ENCODE peak calls at places on chromosome 14, in six cellular contexts. P is PC-3, B is cardiac muscle cell, F is esophagus squamous epithelium, G is AG04450, M is stomach. W is an unnamed sample. For H3K27me3, the result is how much of the 10 kb centered on the place peaks cover.

GRCh38 chr14:84826349-84826748 is 703.6 kb upstream of the FLRT2 start:
- DNase-seq in P (peak), F (no peak), G (no peak), M (no peak), B (no peak), W (no peak)

GRCh38 chr14:77151918-77152588 is 10.5 kb upstream of the ZDHHC22 start:
- DNase-seq in B (peak), G (no peak), M (no peak), F (no peak), P (peak), W (no peak)

GRCh38 chr14:84797326-84797725 is 732.6 kb upstream of the FLRT2 start:
- DNase-seq in M (no peak), F (no peak), P (peak), B (no peak), G (no peak), W (no peak)

GRCh38 chr14:52998376-52999010 is 47.6 kb upstream of the FERMT2 start:
- DNase-seq in M (no peak), G (peak), P (peak), F (no peak), B (peak), W (no peak)

GRCh38 chr14:23406725-23407355 is 1.2 kb downstream of the MYH6 start:
- DNase-seq in M (no peak), G (no peak), B (no peak), P (no peak), F (no peak), W (no peak)

GRCh38 chr14:99986416-99986815 is 78.8 kb upstream of the EVL start:
- DNase-seq in G (no peak), P (no peak), M (no peak), B (no peak), F (no peak), W (no peak)

GRCh38 chr14:74510211-74510931 is 16.8 kb downstream of the ISCA2 start:
- DNase-seq in P (no peak), M (no peak), G (no peak), F (no peak), B (no peak), W (no peak)

GRCh38 chr14:54350196-54350595 is 46.6 kb upstream of the CDKN3 start:
- DNase-seq in P (no peak), F (no peak), M (no peak), B (peak), G (no peak), W (no peak)

GRCh38 chr14:22994762-22995275 is 12.5 kb upstream of the AJUBA start:
- DNase-seq in P (peak), F (no peak), G (no peak), M (no peak), B (peak), W (no peak)

GRCh38 chr14:76500480-76500879 is 124.5 kb downstream of the ESRRB start:
- DNase-seq in F (no peak), B (no peak), M (no peak), P (no peak), G (no peak), W (no peak)

GRCh38 chr14:74552623-74553022 is 59.1 kb downstream of the ISCA2 start:
- DNase-seq in M (peak), G (no peak), B (peak), P (no peak), F (no peak), W (no peak)

GRCh38 chr14:80954771-80955299 is 586 bp upstream of the TSHR start:
- DNase-seq in B (peak), F (no peak), M (peak), G (peak), P (peak), W (peak)

GRCh38 chr14:103091041-103091882 is 3.3 kb upstream of the EXOC3L4 start:
- DNase-seq in M (peak), G (no peak), P (peak), F (no peak), B (peak), W (no peak)

GRCh38 chr14:37508500-37508899 is 86.5 kb downstream of the FOXA1 start:
- DNase-seq in P (no peak), G (no peak), M (no peak), F (no peak), B (peak), W (no peak)

GRCh38 chr14:93081875-93082570 is 33.7 kb downstream of the ITPK1 start:
- DNase-seq in F (no peak), M (no peak), P (no peak), G (no peak), B (no peak), W (no peak)

GRCh38 chr14:78700236-78700635 is 530.1 kb downstream of the NRXN3 start:
- DNase-seq in F (no peak), P (peak), B (no peak), M (no peak), G (no peak), W (no peak)

GRCh38 chr14:24251880-24252288 is 9.5 kb upstream of the TINF2 start:
- DNase-seq in F (no peak), P (peak), B (peak), G (no peak), M (no peak), W (no peak)

GRCh38 chr14:78975734-78976133 is 805.6 kb downstream of the NRXN3 start:
- DNase-seq in F (no peak), P (no peak), G (no peak), M (no peak), B (no peak), W (no peak)

GRCh38 chr14:42676636-42677035 is 1070.0 kb downstream of the LRFN5 start:
- DNase-seq in M (no peak), G (no peak), F (no peak), B (no peak), P (no peak), W (no peak)

GRCh38 chr14:71720978-71721624 is 211.1 kb upstream of the RGS6 start:
- DNase-seq in M (no peak), F (no peak), P (peak), B (peak), G (no peak), W (no peak)

GRCh38 chr14:77111021-77111420 is 13.0 kb downstream of the CIPC start:
- DNase-seq in F (no peak), M (peak), G (no peak), B (peak), P (no peak), W (peak)

GRCh38 chr14:26218858-26219257 is 379.0 kb downstream of the NOVA1 start:
- DNase-seq in G (no peak), B (no peak), F (no peak), M (no peak), P (no peak), W (no peak)

GRCh38 chr14:78448483-78449094 is 278.4 kb downstream of the NRXN3 start:
- DNase-seq in G (no peak), B (peak), F (no peak), M (peak), P (peak), W (peak)

GRCh38 chr14:59631237-59631636 is 54.6 kb upstream of the CCDC175 start:
- DNase-seq in M (no peak), P (peak), G (no peak), F (no peak), B (peak), W (no peak)

GRCh38 chr14:57066887-57067513 is 201.7 kb downstream of the EXOC5 start:
- DNase-seq in P (peak), F (no peak), B (peak), G (no peak), M (peak), W (peak)

GRCh38 chr14:51806026-51806590 is 54.3 kb upstream of the GNG2 start:
- DNase-seq in P (no peak), F (no peak), G (no peak), B (no peak), M (no peak), W (no peak)

GRCh38 chr14:23055147-23055550 is 2.2 kb downstream of the CDH24 start:
- DNase-seq in F (no peak), B (no peak), P (no peak), G (no peak), M (no peak), W (no peak)

GRCh38 chr14:75044760-75045159 is 6.5 kb downstream of the MLH3 start:
- DNase-seq in F (no peak), M (no peak), P (no peak), G (no peak), B (no peak), W (no peak)

GRCh38 chr14:92409069-92409468 is 86.1 kb downstream of the SLC24A4 start:
- DNase-seq in P (peak), B (peak), G (no peak), M (no peak), F (no peak), W (no peak)

GRCh38 chr14:103522649-103523582 is at the start of gene CKB:
- DNase-seq in M (peak), B (peak), F (no peak), G (no peak), P (peak), W (peak)

GRCh38 chr14:69504775-69505174 is 20.2 kb downstream of the PLEKHD1 start:
- DNase-seq in P (no peak), B (no peak), F (no peak), M (no peak), G (no peak), W (no peak)

GRCh38 chr14:70808023-70808401 is 1.3 kb downstream of the MAP3K9 start:
- DNase-seq in G (no peak), M (peak), B (no peak), F (no peak), P (peak), W (no peak)

DNA sequence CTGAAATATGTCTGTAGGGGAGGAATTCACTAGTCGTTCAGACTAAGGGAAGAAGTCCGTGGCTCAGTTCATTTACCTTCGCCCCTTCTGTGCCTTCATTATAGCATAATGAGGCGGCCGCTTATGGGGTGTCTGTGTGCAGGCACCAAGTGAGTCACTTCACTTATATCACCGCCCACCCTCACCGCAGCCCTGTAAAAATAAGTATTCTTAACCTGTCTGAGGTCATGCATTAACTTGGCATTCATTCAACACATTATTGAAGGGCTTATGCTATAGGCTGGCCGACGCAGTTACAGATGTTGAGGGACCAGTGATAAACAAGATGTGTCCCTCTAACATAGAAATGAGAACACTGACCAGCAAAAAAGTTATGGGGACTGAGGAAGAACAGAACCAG is 47.7 kb upstream of the PTCSC3 start:
- DNase-seq in G (no peak), P (peak), F (no peak), B (no peak), M (no peak), W (no peak)
- H3K27ac ChIP-seq in G (no peak), P (no peak), F (no peak), B (no peak), M (peak), W (no peak)

GRCh38 chr14:72986214-72986613 is 40.7 kb downstream of the ZFYVE1 start:
- DNase-seq in G (no peak), P (no peak), M (no peak), F (no peak), B (no peak), W (no peak)
- TF ChIP-seq CTCF in G (no peak), P (no peak), M (no peak), F (no peak), B (no peak), W (no peak)

GRCh38 chr14:105413542-105413886 is 6.1 kb upstream of the MTA1 start:
- DNase-seq in F (no peak), M (no peak), P (no peak), B (no peak), G (no peak), W (peak)
- H3K27me3 ChIP-seq in F (under half), M (half or more), P (under half), B (under half), G (under half), W (under half)

GRCh38 chr14:94388027-94388895 is at the start of gene SERPINA1:
- DNase-seq in M (peak), B (no peak), P (peak), F (no peak), G (no peak), W (no peak)

GRCh38 chr14:94389731-94390371 is 1.4 kb upstream of the SERPINA1 start:
- DNase-seq in B (no peak), P (no peak), F (no peak), M (no peak), G (no peak), W (no peak)

GRCh38 chr14:94387051-94388026 is 1.1 kb downstream of the SERPINA1 start:
- DNase-seq in B (no peak), G (no peak), P (no peak), M (no peak), F (no peak), W (no peak)

GRCh38 chr14:94390372-94391086 is 2.1 kb upstream of the SERPINA1 start:
- DNase-seq in P (peak), F (no peak), G (no peak), B (peak), M (peak), W (peak)

DNA sequence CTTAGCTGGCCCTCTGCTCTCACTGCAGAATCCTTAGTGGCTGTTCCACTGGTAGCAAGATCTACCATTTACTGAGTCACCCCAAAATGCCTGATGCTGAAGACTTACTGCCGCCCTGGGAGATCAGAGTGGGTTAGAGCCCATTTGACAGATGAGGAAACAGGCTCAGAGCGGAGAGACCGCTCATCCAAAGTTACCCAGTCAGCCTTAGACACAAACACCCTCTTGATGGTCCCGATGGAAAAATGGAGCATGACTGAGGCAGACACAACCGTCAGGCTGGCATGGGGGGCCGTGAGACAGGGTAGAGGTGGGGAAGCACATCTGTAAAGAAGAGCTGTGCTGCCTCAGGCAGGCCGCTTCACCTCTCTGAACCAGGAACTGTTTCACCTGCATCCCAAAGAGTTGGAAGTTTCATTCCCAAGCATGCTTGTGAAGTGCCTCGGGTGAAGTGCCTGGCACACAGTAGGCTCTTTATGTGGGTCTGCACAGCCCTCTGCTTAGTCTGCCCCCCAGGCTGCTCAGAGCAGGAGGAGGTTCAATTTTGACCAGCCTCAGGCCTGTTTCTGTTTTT is 581 bp upstream of the SERPINA1 start:
- DNase-seq in P (no peak), F (no peak), B (no peak), G (no peak), M (no peak), W (no peak)
- H3K27ac ChIP-seq in P (no peak), F (no peak), B (no peak), G (no peak), M (peak), W (no peak)

DNA sequence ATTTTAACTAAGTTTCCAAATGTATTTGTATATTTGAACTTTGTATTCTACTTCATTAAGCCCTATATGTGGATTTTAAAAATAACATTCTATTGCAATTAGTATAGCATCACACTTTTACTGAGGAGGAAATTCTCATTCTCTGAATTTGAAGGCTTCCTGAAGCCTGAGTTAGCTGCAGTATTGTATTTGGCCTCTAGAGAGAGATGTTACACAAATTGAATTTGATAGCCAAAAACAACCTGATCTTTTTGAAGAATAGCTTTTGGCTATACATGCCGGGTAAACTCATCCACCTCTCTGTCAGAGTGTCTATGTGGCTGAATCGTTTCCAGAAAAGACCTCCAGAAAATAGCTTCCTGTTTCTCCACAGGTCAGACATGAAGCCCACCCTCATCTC is 316.5 kb upstream of the OR4E1 start:
- DNase-seq in B (peak), G (no peak), M (no peak), P (peak), F (no peak), W (no peak)
- TF ChIP-seq CTCF in B (peak), G (peak), M (peak), P (peak), F (no peak), W (peak)

GRCh38 chr14:64294672-64295413 is 672 bp upstream of the ESR2 start:
- DNase-seq in M (peak), F (peak), B (peak), G (peak), P (peak), W (peak)

GRCh38 chr14:64292197-64292596 is 2.0 kb downstream of the ESR2 start:
- DNase-seq in M (no peak), B (no peak), F (no peak), P (no peak), G (no peak), W (no peak)

GRCh38 chr14:64298773-64299172 is 4.6 kb upstream of the ESR2 start:
- DNase-seq in P (no peak), F (no peak), M (no peak), B (no peak), G (no peak), W (no peak)

GRCh38 chr14:64293976-64294671 is at the start of gene ESR2:
- DNase-seq in M (peak), F (no peak), P (peak), B (peak), G (no peak), W (no peak)

GRCh38 chr14:64296561-64296960 is 2.4 kb upstream of the ESR2 start:
- DNase-seq in F (no peak), B (peak), P (peak), G (no peak), M (no peak), W (no peak)
- H3K27me3 ChIP-seq in F (under half), B (under half), P (under half), G (under half), M (under half), W (under half)

DNA sequence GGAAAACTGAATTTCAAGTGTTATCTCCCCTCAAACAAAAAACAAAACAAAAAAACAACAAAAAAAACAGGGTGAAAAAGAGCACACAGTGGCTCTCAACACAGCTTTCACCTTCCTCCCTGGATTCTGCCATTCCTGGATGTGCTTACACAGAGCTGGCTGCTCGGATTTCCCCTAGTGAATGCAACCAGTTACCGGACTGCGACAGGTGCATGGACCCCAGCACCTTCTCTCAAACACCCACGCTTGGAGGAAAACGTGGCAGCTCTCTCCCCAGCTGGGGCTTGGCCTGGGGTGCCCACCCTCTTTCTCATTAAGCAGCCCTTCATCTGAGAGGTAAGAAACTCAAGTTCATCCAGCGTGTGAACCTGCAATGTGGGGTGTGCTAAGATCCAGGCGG is 33.5 kb upstream of the DICER1 start:
- DNase-seq in P (no peak), G (no peak), M (no peak), B (no peak), F (no peak), W (no peak)
- H3K27ac ChIP-seq in P (no peak), G (no peak), M (no peak), B (no peak), F (no peak), W (no peak)

GRCh38 chr14:94748667-94749347 is 21.1 kb downstream of the GSC start:
- DNase-seq in M (peak), P (peak), F (no peak), B (no peak), G (no peak), W (no peak)
- TF ChIP-seq CTCF in M (peak), P (peak), F (no peak), B (peak), G (peak), W (peak)

DNA sequence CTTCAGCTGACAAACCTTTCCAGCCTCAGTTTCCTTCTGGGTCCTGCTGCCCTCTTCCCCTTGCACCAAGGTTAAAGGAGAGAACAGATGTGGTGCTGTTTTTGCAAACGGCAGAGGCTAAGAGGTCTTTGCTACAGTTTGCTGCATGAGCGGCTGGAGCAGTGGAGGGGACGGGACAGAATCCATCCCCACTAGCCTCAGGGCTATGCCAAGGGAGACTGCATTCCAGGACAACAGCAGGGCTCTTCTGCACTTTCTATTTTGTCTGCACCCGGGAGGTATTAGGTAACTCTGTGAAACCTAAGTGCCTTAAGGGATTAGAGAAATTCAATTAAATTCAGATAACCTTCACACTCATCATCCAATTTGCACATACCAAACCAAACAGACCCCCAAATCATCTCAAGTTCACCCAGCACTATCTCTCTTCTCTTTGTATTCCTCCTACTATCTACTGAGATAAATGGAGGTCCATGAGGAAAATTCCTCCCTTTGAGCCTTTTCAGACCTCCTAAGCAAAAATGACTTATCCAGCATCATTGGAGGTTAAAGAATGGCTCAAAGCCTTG is 103.8 kb upstream of the VRK1 start:
- DNase-seq in F (no peak), M (no peak), G (no peak), P (no peak), B (no peak), W (no peak)
- H3K27me3 ChIP-seq in F (under half), M (under half), G (under half), P (half or more), B (under half), W (under half)

GRCh38 chr14:33567003-33567735 is 383.7 kb downstream of the EGLN3 start:
- DNase-seq in P (peak), F (no peak), G (no peak), B (no peak), M (no peak), W (no peak)
- H3K27ac ChIP-seq in P (no peak), F (no peak), G (no peak), B (no peak), M (no peak), W (peak)

W was measured in dorsolateral prefrontal cortex.